ENCODE peak calls at places on chromosome 6, in six cellular contexts. U is HCT116, Y is fibroblast of lung, A is GM23248, Q is MM.1S, X is IMR-90. S is an unnamed sample.

GRCh38 chr6:2891768-2892170 is 11.3 kb downstream of the SERPINB9 start:
- DNase-seq in U (no peak), Y (no peak), A (no peak), Q (no peak), X (no peak), S (peak; percentile 99)

GRCh38 chr6:73369563-73369962 is at the start of gene OOEP:
- DNase-seq in U (no peak), Y (no peak), A (no peak), Q (no peak), X (no peak), S (no peak)

GRCh38 chr6:108621117-108621516 is 60.4 kb downstream of the FOXO3 start:
- DNase-seq in U (peak; percentile 23), Y (peak; percentile 86), A (peak; percentile 97), Q (no peak), X (peak; percentile 90), S (no peak)

GRCh38 chr6:24933868-24934401 is 1.8 kb downstream of the RIPOR2 start:
- DNase-seq in U (peak; percentile 57), Y (no peak), A (peak; percentile 19), Q (no peak), X (no peak), S (peak; percentile 80)

GRCh38 chr6:351867-352289 is 39.7 kb upstream of the IRF4 start:
- DNase-seq in U (no peak), Y (no peak), A (no peak), Q (no peak), X (no peak), S (peak; percentile 67)

GRCh38 chr6:118584906-118585305 is 36.8 kb downstream of the PLN start:
- DNase-seq in U (no peak), Y (no peak), A (no peak), Q (no peak), X (no peak), S (no peak)

GRCh38 chr6:35703554-35703953 is 14.8 kb upstream of the FKBP5 start:
- DNase-seq in U (no peak), Y (no peak), A (no peak), Q (peak; percentile 13), X (no peak), S (peak; percentile 26)

GRCh38 chr6:124356811-124357210 is 553.1 kb downstream of the NKAIN2 start:
- DNase-seq in U (no peak), Y (no peak), A (no peak), Q (no peak), X (no peak), S (no peak)

GRCh38 chr6:159533568-159533967 is 159.5 kb downstream of the SOD2 start:
- DNase-seq in U (no peak), Y (peak; percentile 61), A (peak; percentile 76), Q (no peak), X (peak; percentile 3), S (no peak)

GRCh38 chr6:92201618-92202017 is 1217.7 kb downstream of the EPHA7 start:
- DNase-seq in U (no peak), Y (peak; percentile 10), A (no peak), Q (no peak), X (no peak), S (no peak)

GRCh38 chr6:112877134-112878100 is 530.3 kb downstream of the RFPL4B start:
- DNase-seq in U (no peak), Y (peak; percentile 97), A (peak; percentile 86), Q (no peak), X (peak; percentile 93), S (no peak)

GRCh38 chr6:73710470-73710869 is 14.5 kb downstream of the CD109 start:
- DNase-seq in U (peak; percentile 82), Y (peak; percentile 83), A (peak; percentile 40), Q (no peak), X (peak; percentile 68), S (no peak)

GRCh38 chr6:33696538-33697518 is 14.7 kb downstream of the UQCC2 start:
- DNase-seq in U (no peak), Y (peak; percentile 76), A (peak; percentile 68), Q (no peak), X (peak; percentile 61), S (peak; percentile 80)

GRCh38 chr6:44315506-44315905 is 2.4 kb upstream of the AARS2 start:
- DNase-seq in U (no peak), Y (no peak), A (no peak), Q (no peak), X (no peak), S (no peak)

GRCh38 chr6:1825926-1826325 is 216.2 kb downstream of the FOXC1 start:
- DNase-seq in U (no peak), Y (no peak), A (peak; percentile 33), Q (no peak), X (peak; percentile 88), S (no peak)

GRCh38 chr6:139080255-139080920 is 51.8 kb downstream of the ABRACL start:
- DNase-seq in U (no peak), Y (peak; percentile 65), A (peak; percentile 70), Q (no peak), X (no peak), S (no peak)

GRCh38 chr6:88302769-88303230 is 136.7 kb upstream of the CNR1 start:
- DNase-seq in U (no peak), Y (peak; percentile 62), A (no peak), Q (no peak), X (no peak), S (no peak)

GRCh38 chr6:69958978-69959377 is 92.6 kb downstream of the COL19A1 start:
- DNase-seq in U (no peak), Y (no peak), A (no peak), Q (no peak), X (no peak), S (no peak)

GRCh38 chr6:118134257-118134656 is 227.2 kb downstream of the SLC35F1 start:
- DNase-seq in U (no peak), Y (peak; percentile 1), A (no peak), Q (no peak), X (no peak), S (no peak)

GRCh38 chr6:107115695-107116327 is 496 bp upstream of the BEND3 start:
- DNase-seq in U (no peak), Y (no peak), A (peak; percentile 67), Q (peak; percentile 58), X (no peak), S (no peak)

GRCh38 chr6:160106010-160106409 is 15.6 kb upstream of the SLC22A1 start:
- DNase-seq in U (no peak), Y (no peak), A (no peak), Q (no peak), X (no peak), S (no peak)

DNA sequence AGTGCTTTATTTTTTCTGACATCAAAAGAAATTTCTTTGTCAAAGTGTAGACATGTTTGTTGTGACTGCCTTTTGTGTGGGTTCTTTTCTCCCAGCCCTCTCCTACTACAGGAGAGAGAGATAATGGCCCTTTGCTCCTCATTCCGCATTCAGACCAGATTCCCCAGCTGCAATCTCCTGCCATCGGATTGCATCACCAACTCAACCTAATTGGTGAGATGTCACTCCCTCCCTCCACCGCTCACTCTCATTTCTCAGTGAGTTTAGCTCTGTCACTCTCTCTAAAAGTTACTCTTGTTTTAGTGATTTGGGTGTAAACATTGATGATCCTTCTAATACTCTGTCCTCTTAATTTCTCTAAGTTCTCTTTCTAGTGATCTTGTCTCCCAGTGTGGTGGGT is 22.7 kb downstream of the UTRN start:
- DNase-seq in U (no peak), Y (no peak), A (no peak), Q (no peak), X (no peak), S (no peak)
- H4K20me1 ChIP-seq in U (no peaks in the 10 kb centered on the region), Y (no peaks in the 10 kb centered on the region), A (no peaks in the 10 kb centered on the region), Q (no peaks in the 10 kb centered on the region), X (peaks cover 4% of the 10 kb centered on the region), S (no peaks in the 10 kb centered on the region)

DNA sequence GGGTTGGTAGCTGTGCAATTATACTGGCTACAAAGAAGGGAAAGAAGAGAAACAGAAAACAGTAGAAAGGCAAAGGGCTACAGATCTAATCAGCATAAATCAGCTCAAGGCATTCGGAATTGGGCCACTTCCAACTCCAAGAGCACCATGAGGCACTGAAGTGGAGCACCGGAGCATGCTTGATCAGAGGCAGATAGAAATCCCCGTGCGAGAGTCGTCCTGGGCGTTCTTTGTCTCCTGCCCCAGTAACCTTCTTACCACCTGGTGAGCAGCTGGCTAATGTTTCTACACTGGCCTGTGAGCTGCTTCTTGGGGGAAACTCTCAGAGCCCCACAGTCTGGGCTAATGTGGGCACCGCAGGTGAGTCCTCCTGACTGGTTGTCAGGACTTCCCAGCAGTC is 16.7 kb downstream of the NEDD9 start:
- DNase-seq in U (no peak), Y (peak; percentile 68), A (no peak), Q (no peak), X (no peak), S (no peak)
- H3K4me3 ChIP-seq in U (no peak overlapping the region), Y (no peak overlapping the region), A (no peak overlapping the region), Q (no peak overlapping the region), X (no peak overlapping the region), S (no peak overlapping the region)

GRCh38 chr6:31970604-31971271 is 1.2 kb downstream of the DXO start:
- DNase-seq in U (no peak), Y (no peak), A (peak; percentile 16), Q (no peak), X (no peak), S (no peak)
- H3K36me3 ChIP-seq in U (peaks cover 28% of the 10 kb centered on the region), Y (peaks cover 27% of the 10 kb centered on the region), A (peaks cover 11% of the 10 kb centered on the region), Q (no peaks in the 10 kb centered on the region), X (peaks cover 43% of the 10 kb centered on the region), S (peaks cover 51% of the 10 kb centered on the region)

DNA sequence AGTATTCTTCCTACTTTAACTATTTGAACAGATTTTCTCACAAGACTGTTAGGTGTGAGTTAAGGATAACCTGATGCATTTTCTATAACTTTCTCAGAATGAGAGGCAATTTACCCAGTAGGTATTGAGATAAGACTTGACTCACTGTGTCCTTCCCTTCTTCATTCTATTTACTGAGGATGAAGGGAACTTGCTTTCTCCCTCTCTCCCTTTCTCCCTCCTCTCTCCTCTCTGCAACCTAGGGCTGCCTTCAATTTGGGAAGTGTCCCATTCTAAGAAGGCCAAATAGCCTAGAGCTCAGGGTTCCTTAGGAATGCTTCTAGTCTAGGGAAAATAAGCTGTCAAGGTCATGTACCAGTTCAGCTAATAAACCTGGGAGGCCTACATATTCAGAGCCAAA is 3.2 kb downstream of the ECHDC1 start:
- DNase-seq in U (no peak), Y (no peak), A (no peak), Q (no peak), X (no peak), S (no peak)
- H4K20me1 ChIP-seq in U (peaks cover 3% of the 10 kb centered on the region), Y (no peaks in the 10 kb centered on the region), A (no peaks in the 10 kb centered on the region), Q (no peaks in the 10 kb centered on the region), X (peaks cover 16% of the 10 kb centered on the region), S (peaks cover 29% of the 10 kb centered on the region)

GRCh38 chr6:26272171-26272631 is 92.8 kb upstream of the BTN3A2 start:
- DNase-seq in U (no peak), Y (no peak), A (peak; percentile 38), Q (peak; percentile 61), X (no peak), S (peak; percentile 86)

GRCh38 chr6:26270121-26270861 is 94.7 kb upstream of the BTN3A2 start:
- DNase-seq in U (no peak), Y (no peak), A (no peak), Q (peak; percentile 69), X (no peak), S (peak; percentile 86)

GRCh38 chr6:26270903-26271639 is 93.9 kb upstream of the BTN3A2 start:
- DNase-seq in U (no peak), Y (peak; percentile 86), A (peak; percentile 90), Q (peak; percentile 95), X (peak; percentile 90), S (peak; percentile 98)

GRCh38 chr6:26269406-26270120 is 95.4 kb upstream of the BTN3A2 start:
- DNase-seq in U (no peak), Y (no peak), A (no peak), Q (peak; percentile 35), X (no peak), S (peak; percentile 76)

GRCh38 chr6:26271640-26272090 is 93.3 kb upstream of the BTN3A2 start:
- DNase-seq in U (no peak), Y (no peak), A (no peak), Q (no peak), X (no peak), S (no peak)
- H3K4me3 ChIP-seq in U (no peak overlapping the region), Y (peak overlapping the region; percentile 66), A (peak overlapping the region; percentile 87), Q (peak overlapping the region; percentile 84), X (peak overlapping the region; percentile 68), S (peak overlapping the region; percentile 87)